ENCODE peak calls at places on chromosomes 7 and 10, in four cellular contexts. N is cardiac muscle cell, C is fibroblast of lung, W is lung. R is an unnamed sample.

GRCh38 chr7:127251458-127252379 is 1.0 kb downstream of the GRM8 start:
- DNase-seq in W (no peak), N (peak), C (no peak), R (peak)

GRCh38 chr10:101725843-101726242 is 30.9 kb upstream of the FBXW4 start:
- DNase-seq in N (no peak), W (no peak), C (no peak), R (no peak)

GRCh38 chr7:45161842-45162241 is 4.3 kb downstream of the RAMP3 start:
- DNase-seq in W (no peak), N (no peak), C (no peak), R (no peak)

GRCh38 chr7:139427788-139428187 is 55.7 kb downstream of the KLRG2 start:
- DNase-seq in N (no peak), C (no peak), W (no peak), R (no peak)

GRCh38 chr7:107939472-107940145 is 48.6 kb downstream of the DLD start:
- DNase-seq in W (no peak), N (no peak), C (peak), R (no peak)

GRCh38 chr7:110386006-110386405 is 704.9 kb upstream of the LRRN3 start:
- DNase-seq in C (no peak), N (no peak), W (no peak), R (peak)

GRCh38 chr7:100942038-100942774 is 7.1 kb upstream of the MUC3A start:
- DNase-seq in N (no peak), C (peak), W (no peak), R (peak)

GRCh38 chr7:45267262-45267661 is 109.7 kb downstream of the RAMP3 start:
- DNase-seq in N (peak), C (no peak), W (peak), R (no peak)

GRCh38 chr10:34815174-34816066 is at the start of gene PARD3:
- DNase-seq in C (peak), N (peak), W (peak), R (peak)

GRCh38 chr7:35386816-35387429 is 133.0 kb upstream of the TBX20 start:
- DNase-seq in C (no peak), W (no peak), N (peak), R (no peak)

GRCh38 chr7:101935521-101936141 is 118.2 kb downstream of the CUX1 start:
- DNase-seq in N (no peak), W (no peak), C (peak), R (no peak)

GRCh38 chr7:98831641-98832221 is 38.1 kb downstream of the TMEM130 start:
- DNase-seq in C (peak), N (no peak), W (no peak), R (no peak)

GRCh38 chr7:42457663-42458062 is 220.7 kb upstream of the GLI3 start:
- DNase-seq in C (no peak), W (no peak), N (no peak), R (no peak)

GRCh38 chr10:110617455-110618162 is 26.5 kb upstream of the RBM20 start:
- DNase-seq in W (no peak), N (no peak), C (no peak), R (no peak)

GRCh38 chr7:17022915-17023314 is 141.1 kb upstream of the AGR3 start:
- DNase-seq in C (no peak), W (no peak), N (no peak), R (no peak)

GRCh38 chr7:98210513-98211220 is 572 bp upstream of the BHLHA15 start:
- DNase-seq in W (no peak), N (peak), C (no peak), R (no peak)

GRCh38 chr7:7498881-7499280 is 36.8 kb downstream of the COL28A1 start:
- DNase-seq in W (no peak), C (no peak), N (peak), R (no peak)

GRCh38 chr10:102644066-102644645 is at the start of gene TRIM8:
- DNase-seq in C (no peak), W (no peak), N (peak), R (no peak)

GRCh38 chr7:104650991-104651680 is 322.7 kb downstream of the LHFPL3 start:
- DNase-seq in N (no peak), W (no peak), C (no peak), R (no peak)

GRCh38 chr7:104137971-104138370 is 69.8 kb downstream of the ORC5 start:
- DNase-seq in N (no peak), W (no peak), C (peak), R (no peak)

GRCh38 chr10:11793762-11794479 is 29.2 kb upstream of the PROSER2 start:
- DNase-seq in N (peak), C (peak), W (no peak), R (peak)

GRCh38 chr7:96921231-96921630 is 84.1 kb upstream of the DLX6 start:
- DNase-seq in W (no peak), C (no peak), N (no peak), R (no peak)

GRCh38 chr7:55964261-55964801 is at the start of gene NIPSNAP2:
- DNase-seq in C (peak), N (peak), W (peak), R (peak)

GRCh38 chr7:67962863-67963262 is 966.2 kb downstream of the TYW1 start:
- DNase-seq in C (no peak), N (no peak), W (no peak), R (no peak)

GRCh38 chr7:139169816-139170215 is 60.3 kb upstream of the ZC3HAV1 start:
- DNase-seq in C (no peak), W (no peak), N (no peak), R (no peak)

GRCh38 chr10:109678857-109679256 is 244.5 kb downstream of the XPNPEP1 start:
- DNase-seq in W (no peak), C (no peak), N (no peak), R (no peak)

GRCh38 chr7:150383710-150384397 is 4.7 kb downstream of the ZNF775 start:
- DNase-seq in C (no peak), N (peak), W (no peak), R (no peak)

GRCh38 chr7:115747174-115747573 is 283.4 kb downstream of the TFEC start:
- DNase-seq in N (no peak), W (no peak), C (peak), R (no peak)

GRCh38 chr10:69387500-69387899 is 29.2 kb downstream of the TACR2 start:
- DNase-seq in W (no peak), C (no peak), N (no peak), R (no peak)

GRCh38 chr10:30353851-30354250 is 4.8 kb upstream of the MTPAP start:
- DNase-seq in N (no peak), C (peak), W (no peak), R (no peak)

GRCh38 chr7:47336178-47337020 is 245.5 kb downstream of the TNS3 start:
- DNase-seq in W (peak), N (no peak), C (peak), R (peak)

GRCh38 chr7:131346885-131347592 is 19.4 kb downstream of the MKLN1 start:
- DNase-seq in W (no peak), N (no peak), C (no peak), R (no peak)

GRCh38 chr10:87635498-87636312 is 24.0 kb upstream of the PAPSS2 start:
- DNase-seq in W (no peak), N (no peak), C (peak), R (peak)

GRCh38 chr7:20158684-20159083 is 58.5 kb downstream of the MACC1 start:
- DNase-seq in N (no peak), C (peak), W (no peak), R (no peak)

GRCh38 chr7:1812693-1813393 is 142.8 kb downstream of the ELFN1 start:
- DNase-seq in W (no peak), N (peak), C (no peak), R (no peak)

GRCh38 chr7:106257752-106258151 is 27.0 kb downstream of the NAMPT start:
- DNase-seq in C (no peak), N (no peak), W (no peak), R (no peak)

GRCh38 chr7:151427705-151428392 is 12.1 kb downstream of the CRYGN start:
- DNase-seq in C (no peak), W (no peak), N (no peak), R (no peak)

GRCh38 chr7:67738-68395 is 124.5 kb upstream of the FAM20C start:
- DNase-seq in W (no peak), C (no peak), N (no peak), R (no peak)
- TF ChIP-seq CTCF in W (no peak), C (no peak), N (no peak), R (no peak)

GRCh38 chr10:108471420-108471819 is 1306.9 kb upstream of the SORCS1 start:
- DNase-seq in W (no peak), N (no peak), C (no peak), R (no peak)

GRCh38 chr10:108465871-108466641 is 1301.5 kb upstream of the SORCS1 start:
- DNase-seq in W (peak), C (no peak), N (peak), R (peak)

DNA sequence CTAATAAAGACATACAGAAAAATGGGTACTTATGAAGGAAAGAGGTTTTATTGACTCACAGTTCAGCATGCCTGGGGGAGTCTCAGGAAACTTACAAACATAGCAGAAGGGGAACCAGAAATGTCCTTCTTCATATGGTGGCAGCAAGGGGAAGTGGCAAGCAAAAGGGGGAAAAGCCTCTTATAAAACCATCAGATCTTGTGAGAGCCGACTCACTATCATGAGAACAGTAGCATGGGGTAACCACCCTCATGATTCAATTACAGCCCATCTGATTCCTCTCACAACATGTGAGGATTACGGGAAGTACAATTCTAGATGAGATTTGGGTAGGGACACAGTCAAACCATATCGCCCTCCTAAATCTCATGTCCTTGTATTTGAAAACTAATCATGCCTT is 1305.4 kb upstream of the SORCS1 start:
- DNase-seq in C (no peak), N (no peak), W (no peak), R (no peak)
- TF ChIP-seq CTCF in C (no peak), N (no peak), W (no peak), R (no peak)

DNA sequence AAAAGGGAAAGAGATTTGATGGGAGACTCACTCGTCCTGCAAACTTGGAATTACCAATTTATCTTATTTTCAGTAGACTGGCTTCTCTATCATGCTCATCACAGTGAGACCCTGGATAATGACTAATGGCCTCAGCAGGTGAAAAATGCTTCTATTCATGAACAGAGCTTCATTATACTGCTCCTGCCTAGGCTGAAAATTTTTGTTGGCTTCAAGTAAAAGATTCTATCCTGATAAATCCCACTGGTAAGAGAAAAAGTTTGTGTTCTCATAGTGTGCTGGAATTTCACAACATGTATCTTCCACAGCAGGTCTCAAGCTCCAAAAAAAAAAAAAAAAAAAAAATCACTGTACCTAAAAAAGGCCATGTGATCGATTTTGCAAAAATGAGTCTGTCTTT is 329.3 kb upstream of the FZD8 start:
- DNase-seq in N (no peak), W (no peak), C (no peak), R (no peak)
- TF ChIP-seq CTCF in N (no peak), W (no peak), C (no peak), R (no peak)

GRCh38 chr7:50405246-50405645 is 44.9 kb downstream of the FIGNL1 start:
- DNase-seq in W (no peak), C (no peak), N (no peak), R (no peak)

GRCh38 chr7:50400114-50400513 is 50.0 kb downstream of the FIGNL1 start:
- DNase-seq in W (no peak), N (no peak), C (no peak), R (no peak)

GRCh38 chr7:50399635-50400034 is 50.5 kb downstream of the FIGNL1 start:
- DNase-seq in W (no peak), N (no peak), C (no peak), R (no peak)

GRCh38 chr7:50406935-50407334 is 43.2 kb downstream of the FIGNL1 start:
- DNase-seq in C (no peak), N (no peak), W (no peak), R (no peak)

GRCh38 chr7:50404392-50404791 is 45.8 kb downstream of the FIGNL1 start:
- DNase-seq in W (no peak), N (peak), C (no peak), R (no peak)
- TF ChIP-seq CTCF in W (no peak), N (no peak), C (no peak), R (no peak)

GRCh38 chr10:46273506-46274477 is 13.0 kb upstream of the ANTXRL start:
- DNase-seq in W (no peak), N (no peak), C (no peak), R (no peak)
- TF ChIP-seq CTCF in W (no peak), N (no peak), C (no peak), R (no peak)

GRCh38 chr10:63935705-63936104 is 414.5 kb downstream of the REEP3 start:
- DNase-seq in C (no peak), N (no peak), W (no peak), R (no peak)
- TF ChIP-seq CTCF in C (no peak), N (peak), W (no peak), R (no peak)

DNA sequence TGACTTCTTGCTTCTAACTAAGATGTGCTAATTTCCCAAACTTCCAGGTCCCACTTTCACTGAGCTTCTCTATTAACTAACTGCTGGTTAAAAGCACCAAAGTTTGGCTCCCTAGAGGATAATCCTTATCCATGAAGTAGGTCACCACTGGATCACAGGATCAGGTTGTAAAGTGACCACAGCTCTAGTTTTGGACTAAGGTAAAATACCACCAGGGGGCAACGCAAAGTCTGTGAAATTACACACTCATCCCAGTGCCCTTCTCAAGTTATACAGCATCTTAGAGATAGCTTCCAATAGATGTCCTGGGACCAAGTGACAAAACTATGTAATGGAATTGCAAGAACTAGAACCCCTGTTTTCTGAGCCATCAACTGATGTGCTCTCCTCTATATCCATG is 116.4 kb upstream of the ASAH2 start:
- DNase-seq in W (no peak), N (peak), C (peak), R (no peak)
- TF ChIP-seq CTCF in W (no peak), N (peak), C (peak), R (peak)

DNA sequence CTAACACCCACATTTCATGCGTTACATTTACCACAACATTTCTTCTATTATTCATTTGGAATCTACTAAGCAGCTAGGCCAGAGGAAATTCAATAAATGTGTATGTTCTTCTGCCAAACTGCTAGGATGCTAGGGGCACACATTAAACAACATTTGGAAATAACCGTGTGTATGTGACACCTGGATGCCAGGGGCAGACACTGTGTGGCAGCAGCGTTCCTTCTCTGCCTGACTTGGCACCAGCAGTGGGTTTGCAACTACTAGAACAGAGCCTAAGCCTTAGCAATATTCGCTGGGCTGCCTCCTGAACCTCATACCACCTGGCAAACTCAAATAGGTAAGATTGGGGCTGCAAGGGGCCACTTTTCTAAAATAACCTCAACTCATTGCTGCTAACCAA is 182.1 kb downstream of the CHCHD3 start:
- DNase-seq in C (no peak), W (no peak), N (no peak), R (no peak)
- TF ChIP-seq CTCF in C (no peak), W (no peak), N (peak), R (no peak)